ENCODE peak calls at places on chromosomes 1 and 21, in nine cellular contexts. R is hepatocyte, J is cardiac muscle cell, M is fibroblast of lung, C is MM.1S, K is mesendoderm, G is IMR-90, V is left ventricle myocardium inferior, U is GM23248. A is an unnamed sample.

GRCh38 chr1:36095760-36096405 is 7.2 kb downstream of the ADPRS start:
- DNase-seq in U (no peak), V (no peak), R (peak; percentile 5), G (no peak), K (no peak), M (no peak), J (peak; percentile 7), C (no peak), A (peak; percentile 75)

GRCh38 chr21:34166468-34166867 is 93.1 kb downstream of the MRPS6 start:
- DNase-seq in M (peak; percentile 23), V (no peak), K (peak; percentile 56), G (no peak), R (no peak), U (no peak), J (no peak), C (no peak), A (no peak)

GRCh38 chr1:19872190-19872589 is 10.0 kb upstream of the OTUD3 start:
- DNase-seq in M (no peak), J (no peak), K (no peak), G (no peak), R (peak; percentile 72), U (peak; percentile 33), C (peak; percentile 20), V (no peak), A (no peak)

GRCh38 chr1:46587072-46587471 is 17.0 kb downstream of the MKNK1 start:
- DNase-seq in U (no peak), G (no peak), J (no peak), V (peak; percentile 62), C (no peak), M (no peak), R (no peak), K (no peak), A (peak; percentile 82)

GRCh38 chr1:84877592-84877991 is 15.4 kb downstream of the LPAR3 start:
- DNase-seq in R (no peak), V (no peak), J (no peak), K (no peak), U (peak; percentile 57), C (no peak), M (peak; percentile 48), G (peak; percentile 83), A (no peak)

GRCh38 chr1:182278144-182279054 is 113.2 kb downstream of the GLUL start:
- DNase-seq in U (no peak), J (no peak), K (no peak), V (no peak), M (no peak), R (no peak), C (no peak), G (no peak), A (no peak)

GRCh38 chr1:78280626-78281025 is 210.1 kb upstream of the PTGFR start:
- DNase-seq in J (no peak), C (no peak), R (no peak), M (peak; percentile 24), V (no peak), K (no peak), U (no peak), G (no peak), A (no peak)

GRCh38 chr1:68848017-68848416 is 351.1 kb upstream of the DEPDC1 start:
- DNase-seq in J (no peak), K (peak; percentile 64), U (no peak), C (no peak), V (no peak), R (no peak), G (no peak), M (no peak), A (no peak)

GRCh38 chr1:145993618-145994390 is 2.6 kb downstream of the TXNIP start:
- DNase-seq in U (peak; percentile 40), C (peak; percentile 6), R (no peak), J (no peak), K (no peak), M (no peak), G (no peak), V (no peak), A (no peak)

GRCh38 chr1:24393892-24394291 is 19.7 kb downstream of the STPG1 start:
- DNase-seq in J (peak; percentile 57), V (no peak), C (no peak), K (no peak), U (peak; percentile 94), M (peak; percentile 81), G (peak; percentile 81), R (no peak), A (no peak)

GRCh38 chr1:224343679-224344078 is 13.0 kb upstream of the CNIH4 start:
- DNase-seq in U (no peak), G (no peak), C (no peak), V (no peak), R (no peak), J (no peak), K (peak; percentile 25), M (no peak), A (no peak)

GRCh38 chr1:73044241-73044640 is 761.9 kb upstream of the NEGR1 start:
- DNase-seq in K (no peak), J (peak; percentile 0), G (no peak), U (no peak), M (peak; percentile 1), C (no peak), V (no peak), R (peak; percentile 5), A (no peak)

GRCh38 chr1:190170321-190170720 is 307.3 kb downstream of the BRINP3 start:
- DNase-seq in V (no peak), M (peak; percentile 76), J (no peak), G (peak; percentile 85), R (no peak), C (no peak), K (no peak), U (no peak), A (no peak)

GRCh38 chr1:78079580-78079979 is 33.8 kb downstream of the GIPC2 start:
- DNase-seq in M (peak; percentile 61), C (no peak), J (peak; percentile 50), K (no peak), U (peak; percentile 50), V (no peak), R (no peak), G (peak; percentile 37), A (no peak)

GRCh38 chr1:174445817-174446216 is 1.9 kb upstream of the GPR52 start:
- DNase-seq in C (no peak), J (no peak), V (no peak), R (no peak), K (peak; percentile 46), G (no peak), M (peak; percentile 4), U (no peak), A (no peak)

GRCh38 chr1:22841142-22841541 is 130.5 kb downstream of the EPHB2 start:
- DNase-seq in G (no peak), K (no peak), V (no peak), U (no peak), J (no peak), R (no peak), C (no peak), M (no peak), A (no peak)

GRCh38 chr1:83418558-83418957 is 580.4 kb downstream of the TTLL7 start:
- DNase-seq in V (no peak), C (no peak), U (peak; percentile 12), J (no peak), G (no peak), R (no peak), K (no peak), M (no peak), A (no peak)
- H3K27ac ChIP-seq in V (no peak overlapping the region), C (no peak overlapping the region), U (no peak overlapping the region), J (no peak overlapping the region), G (no peak overlapping the region), R (no peak overlapping the region), K (no peak overlapping the region), M (no peak overlapping the region), A (no peak overlapping the region)

GRCh38 chr1:198627436-198628063 is 11.3 kb upstream of the PTPRC start:
- DNase-seq in C (peak; percentile 16), M (no peak), J (no peak), U (no peak), K (no peak), R (no peak), V (no peak), G (no peak), A (no peak)

GRCh38 chr1:198629610-198630009 is 9.2 kb upstream of the PTPRC start:
- DNase-seq in M (no peak), U (no peak), G (no peak), R (no peak), K (no peak), V (no peak), C (no peak), J (no peak), A (no peak)

GRCh38 chr1:198631292-198631691 is 7.5 kb upstream of the PTPRC start:
- DNase-seq in J (no peak), M (no peak), U (no peak), K (no peak), R (no peak), V (no peak), G (no peak), C (no peak), A (no peak)

GRCh38 chr1:198630863-198631262 is 8.0 kb upstream of the PTPRC start:
- DNase-seq in J (no peak), U (no peak), R (no peak), C (no peak), M (no peak), K (no peak), G (no peak), V (no peak), A (no peak)

DNA sequence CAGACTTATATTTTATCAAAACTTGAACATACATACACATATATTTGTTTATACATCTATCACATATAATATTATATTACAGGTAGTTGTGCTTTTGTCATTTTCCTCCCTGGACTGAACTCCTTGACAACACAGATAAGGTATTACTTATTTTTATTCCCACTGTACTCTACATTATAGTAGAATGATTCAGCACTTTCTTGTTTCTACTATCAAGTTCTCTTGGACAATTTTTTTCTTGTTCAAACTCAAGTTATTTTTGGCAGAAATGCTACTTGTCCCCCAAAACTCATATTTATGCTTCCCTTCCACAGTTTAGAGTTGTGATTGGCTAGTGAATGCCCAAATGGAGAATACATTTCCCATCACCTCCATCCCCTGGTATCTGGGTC is 10.8 kb upstream of the PTPRC start:
- DNase-seq in K (no peak), C (no peak), G (no peak), V (no peak), R (no peak), M (peak; percentile 18), U (no peak), J (peak; percentile 4), A (no peak)
- H3K27ac ChIP-seq in K (no peak overlapping the region), C (no peak overlapping the region), G (no peak overlapping the region), V (no peak overlapping the region), R (no peak overlapping the region), M (no peak overlapping the region), U (no peak overlapping the region), J (no peak overlapping the region), A (no peak overlapping the region)

DNA sequence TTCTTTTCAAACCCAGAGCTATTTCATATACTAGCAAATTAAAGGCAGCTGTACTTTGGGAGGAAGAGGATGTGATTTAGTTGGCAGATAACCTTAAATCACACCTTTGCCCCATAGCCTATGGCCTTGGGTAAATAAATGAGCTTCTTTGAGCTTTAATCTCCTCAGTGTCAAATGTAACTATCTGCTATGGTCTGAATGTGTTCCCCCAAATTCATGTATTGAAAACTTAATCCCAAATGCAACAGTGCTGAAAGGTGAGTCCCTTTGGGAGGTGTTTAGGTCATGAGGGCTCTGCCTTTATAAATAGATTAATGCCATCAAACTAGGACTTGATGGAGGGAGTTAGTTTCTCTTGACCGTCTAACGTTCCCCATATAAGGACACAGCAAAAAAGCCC is 85.8 kb downstream of the LTN1 start:
- DNase-seq in G (no peak), C (no peak), J (no peak), U (no peak), R (no peak), K (no peak), M (no peak), V (no peak), A (no peak)
- H3K27ac ChIP-seq in G (no peak overlapping the region), C (no peak overlapping the region), J (no peak overlapping the region), U (no peak overlapping the region), R (no peak overlapping the region), K (no peak overlapping the region), M (no peak overlapping the region), V (no peak overlapping the region), A (no peak overlapping the region)

GRCh38 chr1:202014060-202014459 is 3.7 kb downstream of the ELF3 start:
- DNase-seq in V (no peak), R (no peak), K (no peak), U (no peak), G (no peak), M (no peak), J (no peak), C (no peak), A (no peak)
- H3K27ac ChIP-seq in V (no peak overlapping the region), R (peak overlapping the region; percentile 95), K (no peak overlapping the region), U (no peak overlapping the region), G (no peak overlapping the region), M (no peak overlapping the region), J (no peak overlapping the region), C (no peak overlapping the region), A (peak overlapping the region; percentile 5)

A was measured in lower lobe of right lung.